ENCODE peak calls at places on chromosome 7, in six cellular contexts. U, C, R, F, Z and A are unnamed samples.

GRCh38 chr7:11436773-11437524 is 395.0 kb downstream of the THSD7A start:
- DNase-seq in U (no peak), C (no peak), R (no peak), F (no peak), Z (no peak), A (no peak)

GRCh38 chr7:34066968-34067367 is 161.6 kb downstream of the BMPER start:
- DNase-seq in U (no peak), C (no peak), R (no peak), F (no peak), Z (no peak), A (no peak)

GRCh38 chr7:23105086-23105643 is 420 bp upstream of the KLHL7 start:
- DNase-seq in U (no peak), C (no peak), R (no peak), F (no peak), Z (no peak), A (no peak)

GRCh38 chr7:136086712-136087111 is 109.6 kb upstream of the MTPN start:
- DNase-seq in U (peak), C (peak), R (peak), F (peak), Z (peak), A (peak)

GRCh38 chr7:40310213-40310612 is 175.4 kb downstream of the SUGCT start:
- DNase-seq in U (no peak), C (no peak), R (no peak), F (no peak), Z (peak), A (no peak)

GRCh38 chr7:35015346-35015859 is 21.9 kb downstream of the DPY19L1 start:
- DNase-seq in U (no peak), C (no peak), R (no peak), F (no peak), Z (peak), A (no peak)

GRCh38 chr7:44470080-44470479 is 20.4 kb downstream of the NUDCD3 start:
- DNase-seq in U (peak), C (no peak), R (no peak), F (no peak), Z (no peak), A (no peak)

GRCh38 chr7:105027176-105027853 is 13.3 kb downstream of the KMT2E start:
- DNase-seq in U (no peak), C (no peak), R (no peak), F (no peak), Z (no peak), A (no peak)

GRCh38 chr7:22429386-22429785 is 70.6 kb downstream of the STEAP1B start:
- DNase-seq in U (no peak), C (no peak), R (no peak), F (no peak), Z (no peak), A (no peak)

GRCh38 chr7:17682586-17682985 is 257.7 kb downstream of the SNX13 start:
- DNase-seq in U (peak), C (no peak), R (no peak), F (no peak), Z (no peak), A (no peak)

GRCh38 chr7:131931368-131931767 is 374.9 kb upstream of the PODXL start:
- DNase-seq in U (no peak), C (no peak), R (no peak), F (no peak), Z (no peak), A (no peak)

GRCh38 chr7:137671920-137672319 is 174.9 kb downstream of the DGKI start:
- DNase-seq in U (no peak), C (no peak), R (no peak), F (peak), Z (no peak), A (no peak)

GRCh38 chr7:105952917-105953595 is 10.0 kb upstream of the CDHR3 start:
- DNase-seq in U (no peak), C (no peak), R (no peak), F (no peak), Z (no peak), A (no peak)

GRCh38 chr7:55100172-55100961 is 81.5 kb downstream of the EGFR start:
- DNase-seq in U (no peak), C (peak), R (no peak), F (no peak), Z (peak), A (no peak)

GRCh38 chr7:70589010-70589409 is 542.9 kb upstream of the GALNT17 start:
- DNase-seq in U (no peak), C (no peak), R (no peak), F (no peak), Z (no peak), A (no peak)

GRCh38 chr7:128318696-128319095 is 25.0 kb downstream of the RBM28 start:
- DNase-seq in U (no peak), C (no peak), R (no peak), F (no peak), Z (no peak), A (no peak)

GRCh38 chr7:122584852-122585251 is 114.1 kb downstream of the RNF133 start:
- DNase-seq in U (no peak), C (no peak), R (no peak), F (no peak), Z (no peak), A (no peak)

GRCh38 chr7:19133390-19133789 is 11.8 kb downstream of the FERD3L start:
- DNase-seq in U (no peak), C (no peak), R (no peak), F (no peak), Z (no peak), A (no peak)

GRCh38 chr7:134449596-134450194 is 9.2 kb downstream of the AKR1B1 start:
- DNase-seq in U (no peak), C (no peak), R (no peak), F (no peak), Z (no peak), A (no peak)

GRCh38 chr7:5470167-5470532 is 46.5 kb upstream of the TNRC18 start:
- DNase-seq in U (no peak), C (no peak), R (no peak), F (no peak), Z (no peak), A (no peak)

GRCh38 chr7:108146070-108146842 is 16.1 kb upstream of the LAMB4 start:
- DNase-seq in U (peak), C (peak), R (peak), F (peak), Z (peak), A (peak)

GRCh38 chr7:84302949-84303348 is 108.4 kb upstream of the SEMA3A start:
- DNase-seq in U (no peak), C (no peak), R (no peak), F (no peak), Z (no peak), A (no peak)

GRCh38 chr7:41702635-41703371 is at the start of gene INHBA:
- DNase-seq in U (peak), C (peak), R (peak), F (no peak), Z (peak), A (no peak)

GRCh38 chr7:41701542-41701941 is 1.3 kb downstream of the INHBA start:
- DNase-seq in U (no peak), C (no peak), R (no peak), F (no peak), Z (peak), A (no peak)

GRCh38 chr7:41706228-41706930 is 3.5 kb upstream of the INHBA start:
- DNase-seq in U (no peak), C (no peak), R (no peak), F (no peak), Z (no peak), A (no peak)

GRCh38 chr7:41708621-41709358 is 5.9 kb upstream of the INHBA start:
- DNase-seq in U (no peak), C (no peak), R (no peak), F (no peak), Z (no peak), A (no peak)

DNA sequence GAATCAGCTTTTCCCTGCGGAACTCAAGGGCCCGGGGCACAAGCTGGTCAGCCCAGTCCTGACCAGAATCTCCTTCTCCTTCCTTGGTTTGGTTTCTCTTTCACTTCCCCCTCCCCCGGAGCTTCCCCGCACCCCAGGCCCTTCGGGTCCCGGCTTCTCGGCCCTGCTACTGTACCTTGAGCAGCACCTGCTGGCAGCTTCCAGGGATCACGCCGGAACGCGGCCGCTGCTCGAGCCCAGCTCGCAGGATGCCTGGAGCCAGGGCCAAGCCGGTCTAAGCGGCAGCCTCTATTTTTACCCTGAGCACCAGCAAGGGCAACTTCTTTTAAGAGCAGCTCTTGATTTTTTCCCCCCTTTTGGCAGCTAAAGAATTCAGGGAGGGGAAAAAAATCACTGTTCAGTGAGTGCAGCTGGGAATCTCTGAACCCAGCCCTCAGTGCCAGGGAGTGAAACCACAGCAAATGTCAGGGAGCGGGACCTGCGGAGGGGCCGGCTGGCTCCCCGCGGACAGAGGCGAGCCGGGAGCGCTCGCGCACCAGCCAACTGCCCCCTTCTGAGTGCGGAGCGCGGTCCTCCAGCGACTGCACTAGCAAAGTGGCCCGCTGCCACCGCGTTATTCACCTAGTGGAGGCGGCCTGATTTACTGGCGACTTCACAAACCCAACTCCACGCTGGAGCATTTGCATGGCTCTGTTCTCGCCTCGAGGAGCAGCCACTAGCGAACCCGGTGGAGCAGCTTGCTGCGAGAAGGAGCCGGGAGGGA is 2.4 kb upstream of the INHBA start:
- DNase-seq in U (peak), C (peak), R (peak), F (peak), Z (peak), A (peak)
- H3K4me3 ChIP-seq in U (peak), C (peak), R (peak), F (peak), Z (peak), A (peak)

GRCh38 chr7:101667959-101668358 is 38.9 kb upstream of the MYL10 start:
- DNase-seq in U (no peak), C (no peak), R (no peak), F (no peak), Z (no peak), A (no peak)

GRCh38 chr7:101668726-101669125 is 39.6 kb upstream of the MYL10 start:
- DNase-seq in U (no peak), C (no peak), R (no peak), F (no peak), Z (no peak), A (no peak)

GRCh38 chr7:101666751-101667150 is 37.7 kb upstream of the MYL10 start:
- DNase-seq in U (no peak), C (no peak), R (no peak), F (no peak), Z (no peak), A (no peak)

GRCh38 chr7:101667399-101667798 is 38.3 kb upstream of the MYL10 start:
- DNase-seq in U (no peak), C (no peak), R (no peak), F (no peak), Z (no peak), A (no peak)

GRCh38 chr7:101669307-101669706 is 40.2 kb upstream of the MYL10 start:
- DNase-seq in U (no peak), C (no peak), R (no peak), F (peak), Z (no peak), A (no peak)
- TF ChIP-seq CTCF in U (peak), C (no peak), R (no peak), F (no peak), Z (peak), A (peak)

GRCh38 chr7:150567846-150568245 is 656 bp downstream of the GIMAP4 start:
- DNase-seq in U (no peak), C (no peak), R (no peak), F (no peak), Z (no peak), A (no peak)

GRCh38 chr7:150568714-150569113 is 1.5 kb downstream of the GIMAP4 start:
- DNase-seq in U (no peak), C (no peak), R (no peak), F (peak), Z (no peak), A (no peak)

GRCh38 chr7:150570712-150571465 is 3.7 kb downstream of the GIMAP4 start:
- DNase-seq in U (no peak), C (no peak), R (no peak), F (no peak), Z (no peak), A (no peak)

GRCh38 chr7:150567168-150567567 is at the start of gene GIMAP4:
- DNase-seq in U (no peak), C (peak), R (no peak), F (peak), Z (no peak), A (no peak)

DNA sequence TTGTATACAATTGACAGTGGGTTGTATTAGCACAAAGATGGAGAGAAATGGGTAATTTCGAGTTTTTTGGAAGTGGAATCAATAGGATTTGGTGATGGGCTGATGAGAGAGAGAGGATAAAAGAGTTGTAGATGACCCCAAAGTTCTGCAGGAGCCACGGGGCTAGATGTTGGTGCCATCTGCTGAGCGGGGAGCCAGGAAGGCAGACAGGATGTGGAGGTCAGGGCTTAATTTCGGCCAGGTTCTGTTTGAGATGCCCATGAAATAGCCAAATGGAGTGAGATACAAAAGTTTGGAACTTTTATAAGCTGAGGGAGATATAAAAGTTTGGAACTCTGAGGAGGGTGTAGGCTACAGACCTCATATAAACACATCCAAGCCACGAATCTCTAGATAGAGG is 2.1 kb downstream of the GIMAP4 start:
- DNase-seq in U (no peak), C (no peak), R (no peak), F (no peak), Z (no peak), A (no peak)
- H3K4me3 ChIP-seq in U (no peak), C (no peak), R (no peak), F (peak), Z (no peak), A (no peak)

DNA sequence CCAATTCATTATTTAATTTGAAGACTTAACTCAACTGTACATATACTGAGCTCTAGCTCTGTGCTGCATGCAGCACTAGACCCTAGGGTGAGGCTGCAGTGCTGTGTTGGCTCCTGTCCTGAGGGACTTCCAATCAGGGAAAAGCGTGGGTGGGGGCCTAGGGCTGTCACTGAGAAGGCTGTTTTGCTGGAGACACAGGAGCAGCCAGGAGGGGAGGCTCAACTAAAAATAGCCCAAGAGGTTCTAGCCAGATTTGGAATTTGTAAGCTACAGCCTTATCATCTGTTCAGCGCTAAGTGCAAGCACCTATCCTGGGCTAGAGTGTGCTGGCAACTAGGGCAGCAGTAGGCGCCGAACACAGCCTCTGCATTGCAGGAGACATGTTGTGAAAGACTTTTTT is 121.1 kb downstream of the VWC2 start:
- DNase-seq in U (no peak), C (no peak), R (no peak), F (no peak), Z (no peak), A (no peak)
- TF ChIP-seq CTCF in U (no peak), C (no peak), R (no peak), F (no peak), Z (no peak), A (no peak)

DNA sequence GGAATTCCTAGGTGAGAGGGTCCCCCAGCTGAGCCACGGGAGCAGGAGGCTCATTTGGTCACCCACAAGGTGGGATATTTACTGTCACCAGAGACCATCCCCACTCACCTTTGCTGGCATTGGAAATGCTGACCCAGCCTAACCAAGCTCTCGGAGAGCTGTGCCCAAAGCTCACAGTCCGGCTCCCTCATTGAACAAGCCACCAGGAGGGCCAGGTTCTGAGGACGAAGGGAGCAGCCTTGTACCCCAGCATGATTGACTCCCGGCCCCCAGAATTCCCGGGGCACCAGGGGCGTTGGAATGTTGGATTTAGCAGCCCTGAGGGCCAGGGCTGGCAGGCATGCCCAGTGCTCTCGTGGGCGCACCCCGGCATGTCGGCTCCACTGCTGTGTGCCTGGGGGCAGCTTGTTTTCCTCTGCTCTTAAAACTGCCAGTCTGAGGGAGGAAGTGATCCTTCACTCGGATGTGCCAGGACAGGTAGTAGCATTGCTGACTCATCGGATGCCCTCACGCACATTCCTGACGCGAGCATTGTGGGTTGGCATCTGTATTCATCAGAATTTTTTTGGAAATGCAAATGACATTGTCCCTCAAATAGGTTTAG is 23.3 kb downstream of the CLIP2 start:
- DNase-seq in U (no peak), C (no peak), R (no peak), F (no peak), Z (no peak), A (no peak)
- H3K4me3 ChIP-seq in U (no peak), C (no peak), R (no peak), F (no peak), Z (no peak), A (no peak)

GRCh38 chr7:31126976-31127375 is 74.9 kb downstream of the ADCYAP1R1 start:
- DNase-seq in U (peak), C (no peak), R (no peak), F (no peak), Z (peak), A (no peak)
- TF ChIP-seq CTCF in U (peak), C (no peak), R (peak), F (no peak), Z (peak), A (no peak)

DNA sequence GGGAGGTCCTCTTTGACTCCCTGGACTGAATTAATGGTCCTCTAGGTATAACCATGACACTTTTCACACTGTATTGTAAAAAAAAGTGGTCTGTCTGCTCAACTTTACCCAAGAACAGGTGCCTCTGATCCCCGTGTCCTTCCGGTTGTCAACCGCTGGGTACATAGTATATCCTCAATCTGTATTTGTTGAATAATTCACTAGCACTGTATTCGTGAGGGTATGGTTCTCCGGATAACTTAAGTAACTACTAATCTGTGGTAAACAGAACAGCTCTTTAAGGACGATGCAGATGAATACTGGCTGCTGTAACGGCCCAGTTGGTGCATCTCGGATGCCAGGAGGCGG is 472 bp upstream of the ADAM22 start:
- DNase-seq in U (no peak), C (no peak), R (no peak), F (no peak), Z (no peak), A (no peak)
- H3K4me3 ChIP-seq in U (peak), C (peak), R (peak), F (peak), Z (peak), A (peak)